ENCODE peak calls at places on chromosomes 13 and 19, in five cellular contexts. H, A, P, F and W are unnamed samples. For H3K27me3, the result is how much of the 10 kb centered on the place peaks cover.

GRCh38 chr13:50589139-50589538 is 254.4 kb downstream of the DLEU7 start:
- DNase-seq in H (no peak), A (no peak), P (peak), F (no peak), W (no peak)

GRCh38 chr13:40351537-40352384 is 314.7 kb downstream of the FOXO1 start:
- DNase-seq in H (no peak), A (no peak), P (no peak), F (no peak), W (no peak)

GRCh38 chr13:45838171-45838745 is 13.3 kb downstream of the SIAH3 start:
- DNase-seq in H (no peak), A (no peak), P (no peak), F (no peak), W (no peak)

GRCh38 chr13:106847049-106847448 is 279.1 kb upstream of the ARGLU1 start:
- DNase-seq in H (no peak), A (no peak), P (no peak), F (no peak), W (no peak)

GRCh38 chr19:4069331-4069959 is 2.7 kb upstream of the ZBTB7A start:
- DNase-seq in H (no peak), A (no peak), P (no peak), F (no peak), W (peak)

GRCh38 chr13:72536668-72537399 is 190.6 kb downstream of the MZT1 start:
- DNase-seq in H (peak), A (no peak), P (no peak), F (no peak), W (no peak)

GRCh38 chr19:1189419-1189818 is 15.4 kb upstream of the SBNO2 start:
- DNase-seq in H (no peak), A (peak), P (no peak), F (no peak), W (peak)

GRCh38 chr13:106617561-106617960 is 49.6 kb upstream of the ARGLU1 start:
- DNase-seq in H (no peak), A (peak), P (no peak), F (no peak), W (no peak)

GRCh38 chr13:28320884-28321574 is 173.9 kb downstream of the FLT1 start:
- DNase-seq in H (no peak), A (no peak), P (peak), F (no peak), W (no peak)

GRCh38 chr13:95120650-95121049 is 180.6 kb downstream of the ABCC4 start:
- DNase-seq in H (no peak), A (no peak), P (no peak), F (no peak), W (no peak)

GRCh38 chr13:26923824-26924605 is 163.4 kb upstream of the GPR12 start:
- DNase-seq in H (peak), A (no peak), P (peak), F (no peak), W (no peak)

GRCh38 chr19:18499055-18499775 is 22.7 kb downstream of the ELL start:
- DNase-seq in H (no peak), A (no peak), P (peak), F (no peak), W (no peak)

GRCh38 chr13:47632311-47632710 is 368.8 kb downstream of the SUCLA2 start:
- DNase-seq in H (no peak), A (peak), P (no peak), F (no peak), W (no peak)

GRCh38 chr19:12785431-12786011 is 5.8 kb upstream of the JUNB start:
- DNase-seq in H (peak), A (no peak), P (no peak), F (no peak), W (no peak)

GRCh38 chr13:51230473-51231105 is 8.4 kb downstream of the FAM124A start:
- DNase-seq in H (peak), A (no peak), P (peak), F (peak), W (no peak)

GRCh38 chr19:41352609-41353465 is 885 bp downstream of the TGFB1 start:
- DNase-seq in H (peak), A (peak), P (peak), F (no peak), W (peak)

GRCh38 chr13:20774746-20775145 is 985 bp upstream of the EEF1AKMT1 start:
- DNase-seq in H (no peak), A (no peak), P (no peak), F (no peak), W (no peak)

GRCh38 chr13:35716644-35717170 is 240.2 kb upstream of the MAB21L1 start:
- DNase-seq in H (no peak), A (no peak), P (no peak), F (no peak), W (no peak)

GRCh38 chr19:15897026-15897737 is 692 bp downstream of the CYP4F2 start:
- DNase-seq in H (no peak), A (no peak), P (no peak), F (no peak), W (no peak)

GRCh38 chr13:36766295-36766694 is 52.7 kb upstream of the RFXAP start:
- DNase-seq in H (no peak), A (no peak), P (peak), F (no peak), W (no peak)

GRCh38 chr13:114090476-114090875 is 41.9 kb downstream of the RASA3 start:
- DNase-seq in H (no peak), A (no peak), P (no peak), F (no peak), W (no peak)

DNA sequence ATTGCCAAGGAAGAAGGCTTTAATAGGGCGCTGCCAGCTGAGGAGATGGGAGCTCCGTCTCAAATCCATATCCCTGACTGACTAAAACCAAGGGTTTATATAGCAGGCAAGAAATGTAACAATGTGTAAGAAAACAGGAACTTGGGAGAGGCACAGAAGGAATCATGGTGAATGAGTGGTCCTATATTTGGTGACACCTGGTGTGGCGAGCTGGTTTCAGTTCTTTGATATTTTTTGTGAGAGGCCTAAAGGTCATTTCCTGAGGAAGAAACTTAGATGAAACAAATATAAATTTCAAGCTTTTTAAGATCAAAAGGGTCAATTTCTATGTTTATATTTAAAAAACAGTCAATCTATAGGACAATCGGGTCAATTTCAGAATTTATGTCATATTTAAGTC is 826.3 kb downstream of the SLITRK6 start:
- DNase-seq in H (no peak), A (no peak), P (no peak), F (no peak), W (no peak)
- H3K27me3 ChIP-seq in H (under half), A (under half), P (under half), F (under half), W (under half)

DNA sequence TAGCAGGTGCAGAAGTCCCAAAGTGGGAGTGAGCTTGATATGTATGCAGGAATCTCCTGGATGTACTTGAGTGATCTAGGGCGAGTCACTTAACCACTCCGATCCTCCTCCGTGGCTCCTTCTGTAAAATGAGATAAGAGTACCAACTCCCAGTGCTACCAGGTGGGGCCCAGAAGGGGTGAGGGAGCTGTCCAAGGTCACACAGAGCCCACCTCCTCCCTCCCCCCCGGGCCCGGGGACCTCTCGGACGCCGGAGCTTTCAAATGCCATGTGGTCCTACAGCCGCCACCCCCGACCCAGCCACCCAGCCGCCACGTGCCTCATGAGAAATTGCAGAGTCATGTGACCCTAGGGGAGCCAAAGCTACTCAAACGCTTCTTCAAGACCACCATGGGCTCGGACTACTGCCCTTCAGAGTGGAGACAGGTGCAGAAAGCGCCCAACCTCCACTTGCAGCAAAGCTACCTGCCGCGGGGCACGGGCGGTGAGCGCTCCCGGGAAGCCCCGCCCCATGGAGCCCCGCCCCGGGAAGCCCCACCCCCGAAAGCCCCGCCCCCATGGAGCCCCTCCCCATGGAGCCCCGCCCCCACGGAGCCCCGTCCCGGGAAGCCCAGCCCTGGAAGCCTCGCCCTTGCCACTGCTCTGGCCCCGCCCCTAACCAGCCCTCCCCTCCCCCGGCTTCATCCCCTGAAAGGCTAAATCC is 10.1 kb upstream of the ZNF358 start:
- DNase-seq in H (no peak), A (peak), P (peak), F (no peak), W (no peak)
- H3K27me3 ChIP-seq in H (under half), A (under half), P (under half), F (under half), W (under half)

DNA sequence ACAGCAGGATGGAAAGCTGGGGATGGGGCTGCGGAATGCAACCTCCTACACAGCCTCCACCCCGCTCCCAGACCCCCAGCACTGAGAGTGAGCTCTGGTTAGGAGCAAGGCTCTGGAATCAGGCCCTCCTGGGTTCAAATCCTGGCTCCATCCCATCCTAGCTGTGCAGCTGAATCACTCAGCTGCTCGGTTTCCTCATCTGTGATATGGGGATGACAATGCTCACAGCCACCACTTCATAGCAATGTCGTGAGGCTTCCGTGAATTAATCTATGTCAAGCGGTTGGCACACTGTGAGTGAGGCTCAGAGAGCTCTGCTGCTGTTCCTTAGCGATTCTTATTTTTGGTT is 538 bp downstream of the ACP7 start:
- DNase-seq in H (no peak), A (peak), P (no peak), F (no peak), W (no peak)
- H3K27me3 ChIP-seq in H (half or more), A (half or more), P (half or more), F (under half), W (under half)

GRCh38 chr19:29519931-29520330 is 5.9 kb upstream of the VSTM2B start:
- DNase-seq in H (no peak), A (no peak), P (no peak), F (no peak), W (no peak)
- H3K27me3 ChIP-seq in H (under half), A (half or more), P (under half), F (under half), W (under half)

GRCh38 chr19:54465367-54466109 is 2.0 kb upstream of the LENG9 start:
- DNase-seq in H (no peak), A (peak), P (no peak), F (no peak), W (no peak)
- H3K27me3 ChIP-seq in H (under half), A (half or more), P (under half), F (under half), W (under half)